ENCODE peak calls at places on chromosome 17, in four cellular contexts. Y, Q, B and E are unnamed samples.

GRCh38 chr17:64139542-64139941 is 9.6 kb upstream of the ERN1 start:
- DNase-seq in Y (no peak), Q (no peak), B (no peak), E (no peak)

GRCh38 chr17:17882182-17882581 is 45.4 kb upstream of the SREBF1 start:
- DNase-seq in Y (no peak), Q (no peak), B (no peak), E (no peak)

GRCh38 chr17:63476494-63476856 is 386 bp upstream of the ACE start:
- DNase-seq in Y (peak), Q (no peak), B (peak), E (no peak)

GRCh38 chr17:28180449-28180848 is 138.0 kb downstream of the NLK start:
- DNase-seq in Y (no peak), Q (no peak), B (no peak), E (no peak)

GRCh38 chr17:53039981-53040380 is 782.7 kb upstream of the KIF2B start:
- DNase-seq in Y (no peak), Q (no peak), B (no peak), E (no peak)

GRCh38 chr17:10046786-10047609 is 141.9 kb upstream of the RCVRN start:
- DNase-seq in Y (no peak), Q (no peak), B (no peak), E (no peak)

GRCh38 chr17:77349976-77350830 is 209.4 kb downstream of the SEC14L1 start:
- DNase-seq in Y (no peak), Q (no peak), B (no peak), E (no peak)

GRCh38 chr17:77049440-77049839 is 91.3 kb upstream of the SEC14L1 start:
- DNase-seq in Y (no peak), Q (no peak), B (peak), E (no peak)

GRCh38 chr17:29577778-29578211 is 9.3 kb downstream of the TP53I13 start:
- DNase-seq in Y (no peak), Q (no peak), B (no peak), E (no peak)

GRCh38 chr17:14067347-14067746 is 2.0 kb upstream of the COX10 start:
- DNase-seq in Y (no peak), Q (no peak), B (no peak), E (no peak)

GRCh38 chr17:78214016-78214705 is at the start of gene BIRC5:
- DNase-seq in Y (peak), Q (peak), B (peak), E (peak)

GRCh38 chr17:33436321-33436720 is 143.2 kb upstream of the ASIC2 start:
- DNase-seq in Y (no peak), Q (no peak), B (no peak), E (no peak)

GRCh38 chr17:45849536-45849990 is 4.9 kb downstream of the SPPL2C start:
- DNase-seq in Y (no peak), Q (no peak), B (no peak), E (no peak)

GRCh38 chr17:4942760-4943508 is 2.9 kb downstream of the RNF167 start:
- DNase-seq in Y (no peak), Q (no peak), B (no peak), E (no peak)

GRCh38 chr17:74744714-74745547 is 3.5 kb upstream of the NHERF1 start:
- DNase-seq in Y (peak), Q (peak), B (peak), E (peak)

GRCh38 chr17:65062168-65062915 is 5.8 kb upstream of the GNA13 start:
- DNase-seq in Y (peak), Q (no peak), B (no peak), E (no peak)

DNA sequence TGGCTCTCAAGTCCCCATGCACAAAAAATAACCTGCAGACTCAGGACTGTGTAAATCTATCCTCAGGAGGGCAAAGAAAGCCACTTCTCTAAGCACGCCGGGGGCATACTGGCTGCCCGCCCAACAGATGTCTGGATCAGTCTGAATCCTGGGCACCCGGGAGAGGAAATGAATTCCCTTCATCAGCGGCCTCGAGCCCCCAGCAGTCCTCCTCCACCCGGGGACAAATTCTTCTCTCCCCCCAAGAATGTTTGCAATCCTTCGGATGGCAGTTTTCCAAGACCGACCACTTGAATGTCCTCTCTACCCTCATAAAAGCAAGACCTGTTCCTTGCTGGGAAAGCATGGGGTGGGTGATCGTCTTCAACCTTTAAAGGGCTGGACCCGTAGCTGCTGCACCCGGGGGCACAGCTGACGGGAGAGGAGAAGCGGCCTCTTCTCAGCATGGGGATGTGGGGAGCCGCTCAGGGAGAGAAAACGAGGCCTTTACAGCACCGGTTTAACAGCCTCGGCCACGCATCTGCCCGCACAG is 9.4 kb upstream of the MAP2K3 start:
- DNase-seq in Y (peak), Q (no peak), B (no peak), E (no peak)
- H3K27ac ChIP-seq in Y (no peak), Q (peak), B (no peak), E (peak)

GRCh38 chr17:55549140-55549539 is 37.9 kb upstream of the SMIM36 start:
- DNase-seq in Y (peak), Q (no peak), B (peak), E (no peak)
- TF ChIP-seq CTCF in Y (peak), Q (no peak), B (peak), E (no peak)

GRCh38 chr17:40559016-40559853 is 6.0 kb downstream of the CCR7 start:
- DNase-seq in Y (no peak), Q (no peak), B (no peak), E (no peak)

GRCh38 chr17:40561294-40561870 is 3.9 kb downstream of the CCR7 start:
- DNase-seq in Y (no peak), Q (no peak), B (no peak), E (no peak)

GRCh38 chr17:40561871-40562611 is 3.2 kb downstream of the CCR7 start:
- DNase-seq in Y (no peak), Q (peak), B (peak), E (peak)

GRCh38 chr17:40559954-40560591 is 5.2 kb downstream of the CCR7 start:
- DNase-seq in Y (peak), Q (peak), B (peak), E (peak)

DNA sequence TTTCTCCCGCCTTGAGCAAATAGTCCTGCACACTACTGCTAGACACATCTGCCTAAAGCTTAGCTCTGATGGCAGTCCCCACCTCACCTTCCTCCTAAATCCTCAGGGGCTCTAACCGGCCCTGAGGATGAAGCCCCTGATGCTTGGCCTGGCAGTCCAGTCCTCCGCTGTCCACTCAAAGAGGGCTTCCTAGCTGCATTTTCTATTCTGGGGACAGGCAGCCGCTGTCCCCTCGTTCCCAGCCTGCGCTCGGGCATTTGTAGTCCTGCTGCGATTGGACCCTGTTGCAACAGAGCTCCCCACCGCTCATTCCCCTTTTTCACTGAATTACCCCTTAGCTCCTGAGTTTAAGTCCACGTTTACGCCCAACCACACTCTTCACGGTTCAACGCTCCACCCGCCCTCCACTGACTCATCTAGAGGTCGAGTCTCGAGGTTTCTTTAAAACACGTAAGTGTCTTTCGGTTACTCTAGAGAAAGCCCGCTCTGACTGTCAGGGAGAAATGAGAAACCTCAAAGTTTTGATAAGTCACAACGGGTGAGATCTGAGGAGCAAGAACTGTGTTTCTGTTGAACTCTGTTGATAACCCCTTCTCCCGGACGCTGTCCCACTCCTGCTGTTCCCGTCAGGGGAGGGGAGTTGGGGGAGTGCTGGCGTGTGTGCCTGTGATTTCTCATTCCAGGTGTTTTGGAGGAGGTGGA is 4.5 kb downstream of the CCR7 start:
- DNase-seq in Y (no peak), Q (peak), B (peak), E (peak)
- H3K27ac ChIP-seq in Y (no peak), Q (peak), B (peak), E (peak)

DNA sequence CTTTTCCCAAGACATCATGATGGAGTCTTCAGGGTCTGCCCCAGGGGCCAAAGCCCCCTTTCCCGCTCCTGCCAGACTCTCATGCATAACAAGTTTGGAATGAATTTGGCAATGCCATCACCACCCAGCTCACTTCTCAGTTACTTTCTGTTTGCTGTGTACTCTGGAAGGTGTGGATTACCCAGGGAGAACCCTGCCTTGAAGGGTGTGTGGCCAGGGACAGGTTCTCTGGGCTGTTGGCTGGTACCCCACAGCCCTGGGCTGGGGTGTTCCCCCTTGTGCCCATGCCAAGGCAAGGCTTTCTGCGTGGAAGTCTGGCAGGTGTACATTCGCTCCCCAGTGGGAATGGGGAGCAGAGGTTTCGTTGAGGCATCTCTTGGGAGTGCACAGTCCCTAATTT is 187.7 kb downstream of the CCDC182 start:
- DNase-seq in Y (no peak), Q (no peak), B (no peak), E (no peak)
- TF ChIP-seq CTCF in Y (no peak), Q (no peak), B (no peak), E (no peak)

DNA sequence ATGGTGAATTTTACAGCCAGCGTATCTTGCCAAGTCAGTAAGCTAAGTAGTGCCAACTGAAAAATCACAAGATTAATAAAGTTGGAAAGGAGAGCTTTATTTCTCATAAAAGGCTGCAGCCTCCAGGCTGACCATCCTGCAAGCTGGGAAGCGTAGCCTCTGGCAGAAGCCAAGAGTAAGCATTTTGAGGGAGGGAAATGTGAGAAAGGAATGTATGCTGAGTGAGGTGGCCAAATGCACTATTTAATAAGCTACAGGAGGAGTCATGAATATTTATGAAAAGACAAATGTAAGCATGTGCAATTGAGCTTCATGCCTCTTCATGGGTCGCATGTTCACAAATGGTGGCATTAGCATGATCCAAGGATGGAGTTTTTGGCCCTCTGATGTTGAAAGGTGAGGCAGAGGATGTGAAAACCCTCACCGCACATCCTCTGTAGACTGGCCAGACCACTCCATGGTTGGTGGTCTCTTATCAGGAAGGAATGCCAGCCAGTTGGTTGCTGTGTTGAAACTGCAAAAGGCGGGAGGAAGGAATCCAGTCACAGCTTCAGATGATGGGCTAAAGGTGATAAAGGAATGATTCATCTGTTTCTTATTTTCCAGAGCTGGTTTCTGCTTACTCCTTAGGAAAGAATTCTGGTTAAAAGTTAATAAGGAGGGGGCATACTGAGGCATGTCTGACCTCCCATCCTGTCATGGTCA is 9.2 kb downstream of the KRT33B start:
- DNase-seq in Y (no peak), Q (no peak), B (no peak), E (no peak)
- H3K27ac ChIP-seq in Y (no peak), Q (no peak), B (no peak), E (no peak)

DNA sequence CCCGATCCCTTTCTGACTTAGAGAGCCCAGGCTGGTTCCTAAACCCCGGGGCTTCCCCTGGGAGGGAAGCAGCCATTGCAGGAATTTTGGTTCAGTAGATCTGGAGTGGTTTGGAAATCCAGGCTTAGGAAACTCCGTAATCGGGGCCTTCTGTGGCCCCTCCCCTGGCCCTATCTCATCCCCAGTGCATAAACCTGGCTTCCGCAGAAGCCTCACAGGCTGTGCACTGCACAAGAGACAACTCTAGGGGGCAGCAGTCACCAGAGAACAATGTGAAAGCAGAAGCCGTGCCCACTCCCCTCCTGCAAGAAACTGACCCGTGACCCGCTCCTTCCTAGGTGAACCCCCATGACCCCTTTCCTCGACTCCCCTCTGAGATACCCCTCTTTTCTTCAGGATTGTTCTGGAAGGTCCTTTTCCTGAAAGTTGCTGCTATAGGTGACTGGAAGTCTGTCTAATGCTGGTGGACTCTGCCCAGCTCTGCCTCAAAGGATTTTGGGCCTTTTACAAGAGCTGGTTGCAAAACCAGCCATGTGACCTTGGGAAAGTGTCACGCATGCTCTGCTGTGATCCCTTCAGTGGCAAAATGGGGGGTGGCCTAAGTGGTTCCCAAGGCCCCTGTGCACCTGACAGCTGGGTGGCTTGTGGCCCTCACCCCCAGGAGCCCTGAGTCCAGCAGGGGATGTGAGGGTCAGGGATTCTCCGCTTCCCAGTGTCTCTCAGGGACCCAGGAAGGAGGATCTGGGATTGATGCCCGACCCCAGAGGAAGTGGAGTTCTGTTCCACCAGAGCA is 14.4 kb downstream of the GUCY2D start:
- DNase-seq in Y (peak), Q (peak), B (peak), E (peak)
- TF ChIP-seq CTCF in Y (peak), Q (peak), B (peak), E (peak)

DNA sequence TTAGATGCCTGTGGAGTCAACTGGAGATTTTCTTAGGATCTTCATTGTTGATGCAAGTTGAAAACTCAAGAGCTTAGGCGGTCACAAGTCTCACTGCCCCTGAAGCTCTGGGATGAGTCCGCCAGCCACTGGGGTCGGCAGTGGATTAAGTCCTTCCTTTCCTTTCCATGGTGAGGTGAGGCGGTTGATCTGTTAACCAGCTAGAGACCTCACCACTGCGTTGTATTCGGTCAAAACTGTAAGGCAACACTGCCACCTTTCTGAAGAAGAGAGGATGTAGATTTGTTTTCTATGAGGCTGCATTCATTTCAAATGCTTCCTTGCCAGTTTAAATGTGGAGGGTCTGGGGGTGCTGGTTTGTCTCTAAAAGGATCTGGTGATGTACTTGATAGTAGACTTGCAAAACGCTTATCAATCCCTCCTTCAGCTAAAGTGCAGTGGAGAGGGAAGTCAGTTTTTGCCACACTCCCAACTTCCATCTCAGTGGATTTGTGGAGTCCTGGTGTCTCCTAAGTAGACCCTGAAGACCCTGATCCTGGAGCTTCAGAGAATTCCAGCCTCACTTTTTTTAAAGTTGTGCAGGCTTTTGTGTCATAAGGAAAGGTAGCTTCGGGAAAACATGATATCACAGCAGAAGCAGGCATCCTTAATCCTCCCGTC is 1.7 kb downstream of the MYOCD start:
- DNase-seq in Y (peak), Q (no peak), B (peak), E (no peak)
- H3K27ac ChIP-seq in Y (no peak), Q (no peak), B (no peak), E (no peak)